ENCODE peak calls at places on chromosome 4, in four cellular contexts. C, G, O and I are unnamed samples.

GRCh38 chr4:140721088-140721421 is 35.1 kb downstream of the TBC1D9 start:
- DNase-seq in C (no peak), G (no peak), O (no peak), I (no peak)

GRCh38 chr4:140423106-140423505 is 4.3 kb downstream of the CLGN start:
- DNase-seq in O (no peak), G (no peak), C (no peak), I (no peak)

GRCh38 chr4:9762823-9763475 is 18.5 kb upstream of the DRD5 start:
- DNase-seq in O (peak), G (no peak), C (no peak), I (peak)

GRCh38 chr4:163540977-163541376 is 46.5 kb downstream of the TMA16 start:
- DNase-seq in G (no peak), O (no peak), C (no peak), I (no peak)

GRCh38 chr4:105710678-105711077 is 2.1 kb downstream of the GSTCD start:
- DNase-seq in G (no peak), C (no peak), O (no peak), I (no peak)

GRCh38 chr4:6957148-6957520 is 47.5 kb downstream of the TBC1D14 start:
- DNase-seq in C (no peak), G (no peak), O (no peak), I (no peak)

GRCh38 chr4:81839347-81840042 is 367.8 kb upstream of the RASGEF1B start:
- DNase-seq in G (no peak), O (no peak), C (no peak), I (peak)

GRCh38 chr4:28469886-28470285 is 1609.2 kb downstream of the STIM2 start:
- DNase-seq in O (no peak), G (no peak), C (no peak), I (no peak)

GRCh38 chr4:149836546-149836945 is 20.9 kb upstream of the IQCM start:
- DNase-seq in C (no peak), O (no peak), G (no peak), I (no peak)

GRCh38 chr4:39933689-39934590 is 43.8 kb downstream of the PDS5A start:
- DNase-seq in O (no peak), C (no peak), G (no peak), I (no peak)

GRCh38 chr4:67020079-67020807 is 525.1 kb downstream of the CENPC start:
- DNase-seq in C (no peak), G (no peak), O (no peak), I (no peak)

GRCh38 chr4:1198070-1198844 is 25.9 kb upstream of the SPON2 start:
- DNase-seq in G (no peak), C (no peak), O (no peak), I (no peak)